ENCODE peak calls at places on chromosomes 13 and 19, in seven cellular contexts. One of them, this sample, is unnamed.

GRCh38 chr13:52899206-52899605 is 50.8 kb upstream of the PCDH8 start:
- DNase-seq in sigmoid colon: no peak
- DNase-seq in IMR-90: no peak
- DNase-seq in HCT116: no peak
- DNase-seq in endothelial cell of umbilical vein: no peak
- DNase-seq in A549: no peak
- DNase-seq in tibial nerve: no peak
- DNase-seq in this sample: no peak

GRCh38 chr13:107441279-107441678 is 774.1 kb downstream of the LIG4 start:
- DNase-seq in HCT116: no peak
- DNase-seq in endothelial cell of umbilical vein: no peak
- DNase-seq in tibial nerve: no peak
- DNase-seq in sigmoid colon: no peak
- DNase-seq in A549: no peak
- DNase-seq in IMR-90: peak
- DNase-seq in this sample: no peak

GRCh38 chr19:48918801-48919247 is 14.7 kb upstream of the DHDH start:
- DNase-seq in tibial nerve: no peak
- DNase-seq in endothelial cell of umbilical vein: peak
- DNase-seq in IMR-90: no peak
- DNase-seq in HCT116: no peak
- DNase-seq in A549: peak
- DNase-seq in sigmoid colon: no peak
- DNase-seq in this sample: no peak

GRCh38 chr13:76854894-76855293 is 31.3 kb downstream of the KCTD12 start:
- DNase-seq in IMR-90: peak
- DNase-seq in tibial nerve: no peak
- DNase-seq in HCT116: no peak
- DNase-seq in sigmoid colon: no peak
- DNase-seq in A549: no peak
- DNase-seq in endothelial cell of umbilical vein: no peak
- DNase-seq in this sample: no peak

GRCh38 chr13:97141564-97142005 is 80.5 kb upstream of the MBNL2 start:
- DNase-seq in endothelial cell of umbilical vein: peak
- DNase-seq in A549: peak
- DNase-seq in tibial nerve: peak
- DNase-seq in sigmoid colon: peak
- DNase-seq in HCT116: peak
- DNase-seq in IMR-90: peak
- DNase-seq in this sample: no peak

GRCh38 chr13:112688560-112689497 is 1.0 kb upstream of the ATP11A start:
- DNase-seq in endothelial cell of umbilical vein: peak
- DNase-seq in HCT116: no peak
- DNase-seq in IMR-90: no peak
- DNase-seq in A549: no peak
- DNase-seq in tibial nerve: peak
- DNase-seq in sigmoid colon: no peak
- DNase-seq in this sample: no peak

GRCh38 chr13:73849292-73849691 is 284.9 kb downstream of the KLF12 start:
- DNase-seq in endothelial cell of umbilical vein: peak
- DNase-seq in HCT116: peak
- DNase-seq in IMR-90: peak
- DNase-seq in sigmoid colon: no peak
- DNase-seq in tibial nerve: no peak
- DNase-seq in A549: peak
- DNase-seq in this sample: no peak

GRCh38 chr13:21675095-21676007 is 4.5 kb downstream of the FGF9 start:
- DNase-seq in endothelial cell of umbilical vein: no peak
- DNase-seq in HCT116: no peak
- DNase-seq in sigmoid colon: peak
- DNase-seq in IMR-90: no peak
- DNase-seq in A549: no peak
- DNase-seq in tibial nerve: no peak
- DNase-seq in this sample: no peak

GRCh38 chr19:36028313-36029041 is 4.2 kb downstream of the CLIP3 start:
- DNase-seq in endothelial cell of umbilical vein: no peak
- DNase-seq in sigmoid colon: no peak
- DNase-seq in tibial nerve: no peak
- DNase-seq in HCT116: no peak
- DNase-seq in IMR-90: no peak
- DNase-seq in A549: no peak
- DNase-seq in this sample: no peak

GRCh38 chr19:47813304-47813994 is 8.3 kb upstream of the CRX start:
- DNase-seq in tibial nerve: peak
- DNase-seq in A549: peak
- DNase-seq in sigmoid colon: peak
- DNase-seq in HCT116: peak
- DNase-seq in endothelial cell of umbilical vein: peak
- DNase-seq in IMR-90: peak
- DNase-seq in this sample: peak

GRCh38 chr13:27270594-27271520 is at the start of gene RASL11A:
- DNase-seq in IMR-90: peak
- DNase-seq in sigmoid colon: peak
- DNase-seq in tibial nerve: peak
- DNase-seq in A549: peak
- DNase-seq in HCT116: peak
- DNase-seq in endothelial cell of umbilical vein: peak
- DNase-seq in this sample: peak

GRCh38 chr19:15671237-15671636 is 1.6 kb upstream of the CYP4F12 start:
- DNase-seq in HCT116: no peak
- DNase-seq in IMR-90: no peak
- DNase-seq in sigmoid colon: no peak
- DNase-seq in endothelial cell of umbilical vein: no peak
- DNase-seq in A549: no peak
- DNase-seq in tibial nerve: no peak
- DNase-seq in this sample: no peak

GRCh38 chr19:15675560-15675959 is 2.7 kb downstream of the CYP4F12 start:
- DNase-seq in tibial nerve: no peak
- DNase-seq in IMR-90: no peak
- DNase-seq in A549: no peak
- DNase-seq in endothelial cell of umbilical vein: no peak
- DNase-seq in sigmoid colon: no peak
- DNase-seq in HCT116: no peak
- DNase-seq in this sample: no peak

GRCh38 chr19:15671891-15672579 is 852 bp upstream of the CYP4F12 start:
- DNase-seq in endothelial cell of umbilical vein: no peak
- DNase-seq in tibial nerve: no peak
- DNase-seq in sigmoid colon: no peak
- DNase-seq in HCT116: no peak
- DNase-seq in IMR-90: no peak
- DNase-seq in A549: no peak
- DNase-seq in this sample: no peak

GRCh38 chr19:15673176-15673654 is 328 bp downstream of the CYP4F12 start:
- DNase-seq in sigmoid colon: no peak
- DNase-seq in IMR-90: no peak
- DNase-seq in A549: peak
- DNase-seq in endothelial cell of umbilical vein: no peak
- DNase-seq in HCT116: no peak
- DNase-seq in tibial nerve: no peak
- DNase-seq in this sample: no peak

GRCh38 chr19:15672580-15673175 is at the start of gene CYP4F12:
- DNase-seq in tibial nerve: peak
- DNase-seq in endothelial cell of umbilical vein: no peak
- DNase-seq in A549: peak
- DNase-seq in HCT116: peak
- DNase-seq in sigmoid colon: peak
- DNase-seq in IMR-90: no peak
- DNase-seq in this sample: no peak
- TF ChIP-seq POLR2A in tibial nerve: no peak
- TF ChIP-seq POLR2A in endothelial cell of umbilical vein: no peak
- TF ChIP-seq POLR2A in A549: no peak
- TF ChIP-seq POLR2A in HCT116: no peak
- TF ChIP-seq POLR2A in sigmoid colon: no peak
- TF ChIP-seq POLR2A in IMR-90: no peak
- TF ChIP-seq POLR2A in this sample: no peak

DNA sequence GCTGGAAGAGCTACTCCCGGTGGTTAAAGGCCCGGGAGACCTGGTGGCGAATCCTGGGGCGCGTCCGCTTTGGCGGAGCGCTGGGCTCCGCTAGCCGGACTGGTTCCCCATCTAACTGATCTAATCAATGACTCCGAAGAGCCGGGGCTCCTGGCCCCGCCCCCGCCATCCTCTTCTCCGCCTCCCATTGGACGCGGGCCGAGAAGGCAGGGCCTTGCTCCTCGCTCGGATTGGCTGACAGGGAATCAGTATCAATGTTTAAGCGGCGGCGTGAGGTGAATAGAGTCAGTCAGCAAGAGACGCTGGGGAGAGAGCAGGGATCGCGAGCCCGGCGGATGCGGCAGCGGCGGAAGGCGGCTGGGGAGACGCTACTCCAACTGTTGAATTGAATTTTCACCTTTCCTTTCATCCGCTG is 1.7 kb upstream of the PCDH17 start:
- DNase-seq in endothelial cell of umbilical vein: peak
- DNase-seq in sigmoid colon: peak
- DNase-seq in A549: peak
- DNase-seq in tibial nerve: peak
- DNase-seq in HCT116: no peak
- DNase-seq in IMR-90: peak
- DNase-seq in this sample: no peak
- TF ChIP-seq POLR2A in endothelial cell of umbilical vein: peak
- TF ChIP-seq POLR2A in sigmoid colon: peak
- TF ChIP-seq POLR2A in A549: no peak
- TF ChIP-seq POLR2A in tibial nerve: peak
- TF ChIP-seq POLR2A in HCT116: no peak
- TF ChIP-seq POLR2A in IMR-90: peak
- TF ChIP-seq POLR2A in this sample: no peak

GRCh38 chr13:49495783-49496762 is at the start of gene PHF11:
- DNase-seq in HCT116: no peak
- DNase-seq in A549: peak
- DNase-seq in IMR-90: peak
- DNase-seq in endothelial cell of umbilical vein: peak
- DNase-seq in tibial nerve: peak
- DNase-seq in sigmoid colon: peak
- DNase-seq in this sample: peak
- TF ChIP-seq POLR2A in HCT116: no peak
- TF ChIP-seq POLR2A in A549: peak
- TF ChIP-seq POLR2A in IMR-90: peak
- TF ChIP-seq POLR2A in endothelial cell of umbilical vein: peak
- TF ChIP-seq POLR2A in tibial nerve: peak
- TF ChIP-seq POLR2A in sigmoid colon: peak
- TF ChIP-seq POLR2A in this sample: peak

DNA sequence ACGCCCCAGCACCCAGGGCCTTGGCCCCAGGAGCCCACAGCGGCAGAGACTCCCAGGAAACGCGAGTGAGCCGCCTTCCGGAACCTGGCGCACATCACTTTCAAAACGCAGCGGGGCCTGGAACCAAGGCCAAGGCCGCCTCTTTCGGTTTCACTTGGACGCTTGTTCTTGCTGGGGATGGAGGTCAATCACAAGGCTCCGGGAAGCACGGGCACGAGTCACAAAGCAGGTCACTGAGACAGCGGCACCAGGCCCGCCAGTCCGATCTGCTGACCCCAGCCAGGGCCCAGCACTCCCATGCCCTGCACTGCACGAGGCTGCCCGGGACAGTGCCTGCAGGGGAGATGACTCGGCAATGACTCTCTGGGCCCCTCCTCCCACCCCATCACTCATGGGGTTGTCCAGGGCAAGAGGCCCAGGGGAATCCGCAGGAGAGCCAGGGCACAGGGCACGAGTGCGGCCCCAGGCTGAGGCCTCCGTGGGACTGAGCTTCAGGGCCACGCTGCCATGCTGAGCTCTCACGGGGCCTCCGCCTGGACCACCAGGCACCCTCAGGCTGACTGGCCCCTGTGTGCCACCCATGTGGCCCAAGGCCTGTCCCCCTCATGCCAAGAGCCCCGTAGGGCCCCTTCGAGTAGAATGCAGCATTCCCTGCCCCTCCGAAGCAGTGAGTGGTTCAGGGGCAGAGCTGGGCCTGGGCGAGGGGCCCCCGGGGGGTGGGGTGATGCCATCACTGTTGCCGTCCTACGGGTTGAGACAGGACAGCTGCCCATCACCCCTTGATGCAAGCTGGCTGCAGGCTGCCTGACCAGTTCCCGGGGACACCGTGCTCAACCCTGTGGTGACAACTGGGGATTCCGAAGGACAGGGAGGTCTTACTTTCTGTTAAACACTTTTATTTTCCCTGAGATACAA is 4.9 kb downstream of the SBNO2 start:
- DNase-seq in A549: peak
- DNase-seq in tibial nerve: no peak
- DNase-seq in endothelial cell of umbilical vein: no peak
- DNase-seq in HCT116: no peak
- DNase-seq in sigmoid colon: peak
- DNase-seq in IMR-90: peak
- DNase-seq in this sample: no peak
- TF ChIP-seq POLR2A in A549: peak
- TF ChIP-seq POLR2A in tibial nerve: no peak
- TF ChIP-seq POLR2A in endothelial cell of umbilical vein: no peak
- TF ChIP-seq POLR2A in HCT116: no peak
- TF ChIP-seq POLR2A in sigmoid colon: peak
- TF ChIP-seq POLR2A in IMR-90: peak
- TF ChIP-seq POLR2A in this sample: no peak

This sample was measured in GM12891.